ENCODE peak calls at places on chromosomes 1 and 21, in seven cellular contexts. Y is IMR-90, V is H9, J is mesendoderm, E is neuronal stem cell, B is mesenchymal stem cell, N is trophoblast cell. W is an unnamed sample.

GRCh38 chr1:119956306-119956705 is 60.0 kb upstream of the ADAM30 start:
- DNase-seq in E (no peak), Y (no peak), B (no peak), N (no peak), V (no peak), J (no peak), W (no peak)

GRCh38 chr1:172180886-172181285 is 239.6 kb upstream of the C1orf105 start:
- DNase-seq in Y (peak), J (no peak), V (no peak), E (no peak), N (no peak), B (peak), W (no peak)

GRCh38 chr1:33118274-33118673 is 37.3 kb downstream of the AZIN2 start:
- DNase-seq in Y (no peak), N (no peak), E (no peak), B (no peak), J (no peak), V (no peak), W (no peak)

GRCh38 chr1:200641175-200641489 is 20.6 kb upstream of the KIF14 start:
- DNase-seq in N (no peak), E (no peak), J (no peak), B (no peak), V (no peak), Y (peak), W (no peak)

GRCh38 chr1:22509815-22510214 is 53.5 kb upstream of the EPHA8 start:
- DNase-seq in E (no peak), N (no peak), Y (no peak), V (no peak), J (no peak), B (no peak), W (no peak)

GRCh38 chr1:205598841-205599666 is 32.8 kb downstream of the ELK4 start:
- DNase-seq in J (no peak), N (no peak), Y (peak), E (no peak), B (peak), V (no peak), W (no peak)

GRCh38 chr1:181126871-181127587 is 38.5 kb downstream of the IER5 start:
- DNase-seq in J (no peak), B (no peak), N (peak), V (no peak), Y (no peak), E (no peak), W (no peak)

GRCh38 chr21:43300496-43301423 is 126.2 kb downstream of the SIK1 start:
- DNase-seq in V (no peak), J (no peak), B (no peak), E (no peak), Y (peak), N (no peak), W (no peak)

GRCh38 chr21:29155118-29155932 is 24.9 kb downstream of the MAP3K7CL start:
- DNase-seq in B (no peak), N (peak), Y (peak), V (peak), E (no peak), J (peak), W (no peak)

GRCh38 chr1:8871539-8871935 is 6.9 kb downstream of the ENO1 start:
- DNase-seq in B (no peak), V (no peak), E (no peak), J (peak), Y (no peak), N (no peak), W (no peak)

GRCh38 chr1:243293941-243294722 is 38.3 kb downstream of the SDCCAG8 start:
- DNase-seq in B (peak), V (no peak), J (peak), Y (no peak), E (no peak), N (no peak), W (no peak)

GRCh38 chr1:205335692-205336091 is 14.1 kb upstream of the NUAK2 start:
- DNase-seq in B (peak), V (peak), N (peak), E (no peak), J (peak), Y (peak), W (peak)

GRCh38 chr1:59432531-59433439 is 135.9 kb downstream of the FGGY start:
- DNase-seq in B (no peak), Y (no peak), V (no peak), E (no peak), J (no peak), N (no peak), W (no peak)

GRCh38 chr1:234925440-234926251 is 203.0 kb downstream of the TOMM20 start:
- DNase-seq in N (peak), E (no peak), J (peak), V (peak), B (peak), Y (peak), W (peak)

GRCh38 chr1:194069168-194069830 is 882.9 kb upstream of the B3GALT2 start:
- DNase-seq in B (peak), Y (peak), J (no peak), V (no peak), E (no peak), N (no peak), W (no peak)

GRCh38 chr1:51214615-51215131 is 21.4 kb upstream of the RNF11 start:
- DNase-seq in V (no peak), Y (peak), B (no peak), J (no peak), N (peak), E (no peak), W (no peak)

GRCh38 chr1:97334454-97334853 is 586.4 kb downstream of the DPYD start:
- DNase-seq in N (no peak), E (no peak), Y (peak), J (no peak), V (no peak), B (peak), W (no peak)

GRCh38 chr1:109011335-109011734 is 30.6 kb downstream of the WDR47 start:
- DNase-seq in B (no peak), Y (no peak), V (no peak), N (no peak), E (no peak), J (no peak), W (no peak)

GRCh38 chr1:46345281-46345680 is 4.7 kb downstream of the NSUN4 start:
- DNase-seq in V (no peak), Y (no peak), J (no peak), N (no peak), E (no peak), B (no peak), W (no peak)

GRCh38 chr1:41455479-41456271 is 28.8 kb downstream of the EDN2 start:
- DNase-seq in J (no peak), B (peak), N (no peak), E (no peak), Y (peak), V (no peak), W (no peak)

GRCh38 chr1:149997585-149998262 is 12.8 kb downstream of the OTUD7B start:
- DNase-seq in B (no peak), N (no peak), V (no peak), J (no peak), E (no peak), Y (no peak), W (no peak)

GRCh38 chr21:34644815-34645214 is 24.0 kb upstream of the CLIC6 start:
- DNase-seq in B (no peak), V (no peak), E (no peak), Y (no peak), N (no peak), J (no peak), W (no peak)

GRCh38 chr1:81703736-81704463 is 96.8 kb upstream of the ADGRL2 start:
- DNase-seq in E (no peak), Y (peak), V (no peak), J (peak), B (peak), N (peak), W (no peak)

GRCh38 chr1:8473121-8473891 is 155.4 kb downstream of the SLC45A1 start:
- DNase-seq in J (no peak), V (no peak), N (no peak), Y (no peak), B (no peak), E (no peak), W (no peak)

DNA sequence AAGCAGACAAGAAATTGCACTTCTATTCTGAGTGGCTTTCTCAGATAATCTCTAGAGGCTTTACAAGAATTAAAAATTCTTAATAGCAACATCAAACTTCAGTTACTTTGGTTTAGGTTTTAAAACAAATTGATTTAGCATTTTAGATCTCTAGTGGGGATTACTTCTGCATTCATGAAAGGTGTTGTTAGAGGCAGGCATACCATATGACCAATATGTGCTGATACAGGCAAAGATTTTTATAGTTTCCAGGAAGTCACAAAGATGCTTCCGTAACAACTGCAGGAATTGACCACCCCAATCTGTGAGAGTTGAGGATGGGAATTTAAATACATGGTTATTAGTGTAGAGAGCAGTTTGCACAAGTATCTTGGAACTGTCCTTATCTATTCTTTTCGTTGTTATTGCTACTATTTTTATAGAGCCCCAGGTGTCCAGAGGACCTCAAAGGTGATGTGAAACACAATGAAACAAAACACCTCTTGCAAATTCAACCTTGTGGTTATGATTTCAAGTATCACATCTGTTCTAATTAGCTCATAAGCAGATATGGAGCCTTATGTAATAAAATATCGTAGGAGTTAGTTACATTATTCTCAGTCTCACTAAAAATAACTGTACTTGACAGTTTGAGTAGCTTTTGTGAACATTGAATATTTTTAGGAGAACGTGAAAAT is 512.7 kb upstream of the ADGRL4 start:
- DNase-seq in B (no peak), N (no peak), E (no peak), V (no peak), J (no peak), Y (no peak), W (no peak)
- H2AK5ac ChIP-seq in B (no peak), N (no peak), E (no peak), V (no peak), J (no peak), Y (no peak), W (no peak)

DNA sequence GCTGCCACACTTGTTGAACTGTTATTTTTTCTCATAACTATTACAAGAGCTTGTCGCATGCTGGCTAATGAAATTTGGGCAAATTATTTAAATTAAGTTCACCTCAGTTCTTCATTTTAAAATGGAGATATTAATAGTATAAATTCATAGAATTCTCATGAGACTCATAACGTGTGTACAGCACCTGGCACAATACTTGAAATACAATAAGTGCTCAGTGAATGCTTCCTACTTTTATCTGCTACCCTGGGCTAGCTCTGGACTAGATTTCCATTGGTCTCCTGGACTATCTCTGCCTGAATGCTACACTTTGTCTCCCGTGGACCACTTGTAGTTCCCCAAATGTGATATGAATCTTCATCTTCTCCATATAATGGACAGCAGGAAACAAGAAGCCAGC is 919 bp downstream of the SLAMF6 start:
- DNase-seq in V (no peak), E (no peak), Y (no peak), J (no peak), N (no peak), B (no peak), W (no peak)
- H2AK5ac ChIP-seq in V (no peak), E (no peak), Y (no peak), J (no peak), N (no peak), B (peak), W (no peak)

DNA sequence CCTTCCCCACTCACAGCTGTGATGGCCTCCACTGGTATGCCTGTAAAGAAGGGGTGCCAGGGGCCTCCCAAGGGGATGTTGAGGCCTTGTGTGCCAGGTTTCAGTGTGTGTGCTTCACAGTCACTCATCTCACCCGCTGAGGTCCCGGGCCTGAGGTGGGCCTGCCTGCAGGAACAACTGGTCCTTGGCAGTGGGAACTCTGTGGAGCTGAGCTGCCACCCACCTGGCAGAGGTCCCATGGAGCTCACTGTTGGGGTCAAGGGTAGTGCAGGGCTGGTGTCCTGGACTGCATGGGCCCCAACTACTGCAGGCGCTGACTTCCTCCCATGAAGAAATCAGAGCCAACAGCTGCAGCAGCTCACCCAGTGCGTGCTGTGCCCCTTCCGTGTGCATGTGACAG is 17.3 kb upstream of the ZNF678 start:
- DNase-seq in N (no peak), J (no peak), E (no peak), V (no peak), Y (no peak), B (no peak), W (no peak)
- H2AK5ac ChIP-seq in N (no peak), J (no peak), E (no peak), V (no peak), Y (no peak), B (no peak), W (peak)

GRCh38 chr1:118271883-118272282 is 86.9 kb upstream of the SPAG17 start:
- DNase-seq in N (no peak), B (no peak), J (no peak), E (no peak), V (no peak), Y (no peak), W (no peak)
- H2AK5ac ChIP-seq in N (no peak), B (no peak), J (no peak), E (no peak), V (no peak), Y (no peak), W (no peak)

GRCh38 chr1:10473145-10473765 is 926 bp upstream of the DFFA start:
- DNase-seq in N (no peak), J (no peak), E (no peak), V (no peak), Y (no peak), B (no peak), W (no peak)
- H2AK5ac ChIP-seq in N (no peak), J (no peak), E (no peak), V (no peak), Y (no peak), B (no peak), W (no peak)

GRCh38 chr1:100791586-100791985 is 72.0 kb downstream of the VCAM1 start:
- DNase-seq in J (no peak), N (no peak), V (no peak), E (no peak), Y (peak), B (no peak), W (no peak)
- H2AK5ac ChIP-seq in J (no peak), N (no peak), V (no peak), E (no peak), Y (peak), B (no peak), W (no peak)

GRCh38 chr1:66302810-66303209 is 231.1 kb upstream of the SGIP1 start:
- DNase-seq in E (no peak), Y (peak), J (no peak), V (no peak), N (no peak), B (no peak), W (no peak)
- H2AK5ac ChIP-seq in E (no peak), Y (no peak), J (no peak), V (no peak), N (no peak), B (no peak), W (no peak)

DNA sequence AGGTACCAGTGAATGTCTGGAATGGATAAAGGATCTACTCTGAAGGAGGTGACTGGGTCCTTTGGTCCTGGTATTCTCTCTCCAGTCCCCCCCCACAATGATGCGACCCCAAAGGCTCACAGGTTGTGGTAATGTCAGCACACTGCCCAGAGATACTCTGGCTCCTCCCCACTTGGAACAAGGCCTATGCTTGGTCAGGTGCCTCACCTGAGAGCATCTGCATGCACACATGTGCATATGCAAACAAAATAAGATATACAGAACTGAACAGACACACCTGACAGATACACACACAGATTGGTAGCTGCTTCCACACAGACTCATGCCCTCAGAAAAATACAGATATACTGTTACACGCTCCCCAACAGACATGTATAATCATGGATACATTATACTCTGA is 33.5 kb downstream of the DMAP1 start:
- DNase-seq in E (no peak), J (no peak), Y (no peak), N (no peak), V (no peak), B (no peak), W (no peak)
- H2AK5ac ChIP-seq in E (no peak), J (no peak), Y (no peak), N (no peak), V (no peak), B (no peak), W (no peak)

DNA sequence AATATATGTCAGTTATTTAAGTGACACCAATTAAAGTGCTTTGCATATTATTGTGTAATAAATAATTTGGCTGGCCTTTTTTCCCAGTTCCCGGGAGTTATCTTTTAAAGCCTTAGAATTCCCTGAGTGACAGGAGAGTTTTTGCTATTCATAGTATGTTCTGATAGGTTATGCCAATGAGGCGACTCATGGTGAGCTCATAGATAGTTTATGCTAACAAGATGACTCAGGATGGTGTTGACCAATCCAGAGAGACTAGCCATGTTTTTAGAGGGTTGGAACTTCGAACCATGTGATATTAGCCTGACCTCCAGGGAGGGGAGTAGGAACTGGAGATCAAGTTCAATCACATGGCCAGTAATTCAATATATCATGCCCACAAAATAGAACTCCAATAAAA is 310.8 kb downstream of the USP25 start:
- DNase-seq in B (peak), N (peak), E (no peak), V (no peak), J (peak), Y (peak), W (no peak)
- H2AK5ac ChIP-seq in B (no peak), N (no peak), E (no peak), V (no peak), J (no peak), Y (no peak), W (no peak)

GRCh38 chr1:201890806-201891450 is 2.2 kb downstream of the SHISA4 start:
- DNase-seq in N (no peak), V (no peak), J (no peak), Y (no peak), B (no peak), E (no peak), W (no peak)
- H2AK5ac ChIP-seq in N (no peak), V (no peak), J (no peak), Y (no peak), B (no peak), E (no peak), W (no peak)